ENCODE peak calls at places on chromosomes 4 and X, in six cellular contexts. D is A549, K is H54, A is lung microvascular endothelial cell, Q is cerebellum, Y is NAMALWA. L is an unnamed sample.

GRCh38 chrX:97844161-97844560 is 960.5 kb downstream of the RPA4 start:
- DNase-seq in Y (no peak), Q (no peak), A (no peak), K (no peak), D (no peak), L (no peak)

GRCh38 chrX:155966876-155967275 is 30.6 kb upstream of the IL9R start:
- DNase-seq in A (peak; percentile 14), Q (no peak), K (no peak), D (peak; percentile 79), Y (peak; percentile 59), L (peak; percentile 81)

GRCh38 chrX:43269201-43269600 is 386.9 kb upstream of the MAOA start:
- DNase-seq in Y (no peak), Q (no peak), K (no peak), A (no peak), D (no peak), L (no peak)

GRCh38 chr4:140071806-140072205 is 82.2 kb downstream of the MAML3 start:
- DNase-seq in Q (no peak), Y (no peak), D (no peak), A (no peak), K (no peak), L (peak; percentile 90)

GRCh38 chrX:123975180-123975579 is 13.7 kb downstream of the STAG2 start:
- DNase-seq in Q (no peak), D (no peak), A (peak; percentile 64), K (peak; percentile 9), Y (no peak), L (peak; percentile 18)

GRCh38 chr4:106329027-106329618 is 12.8 kb downstream of the AIMP1 start:
- DNase-seq in A (peak; percentile 57), Y (peak; percentile 67), K (no peak), Q (no peak), D (peak; percentile 46), L (peak; percentile 55)

GRCh38 chrX:129549124-129549523 is 9.1 kb downstream of the OCRL start:
- DNase-seq in Y (no peak), K (no peak), D (no peak), Q (no peak), A (no peak), L (no peak)

GRCh38 chr4:119130365-119131065 is 5.1 kb upstream of the MYOZ2 start:
- DNase-seq in K (no peak), A (peak; percentile 16), Q (no peak), D (no peak), Y (no peak), L (no peak)

GRCh38 chr4:65669981-65670330 is 333 bp downstream of the EPHA5 start:
- DNase-seq in Y (no peak), K (no peak), D (no peak), A (no peak), Q (no peak), L (no peak)

GRCh38 chr4:168955674-168956073 is 54.4 kb downstream of the CBR4 start:
- DNase-seq in K (no peak), Q (no peak), A (no peak), Y (no peak), D (no peak), L (no peak)

GRCh38 chrX:121579016-121579760 is 531.8 kb downstream of the GLUD2 start:
- DNase-seq in D (peak; percentile 33), A (peak; percentile 33), Q (no peak), K (no peak), Y (peak; percentile 47), L (peak; percentile 44)

GRCh38 chrX:123833387-123833786 is 26.5 kb upstream of the XIAP start:
- DNase-seq in Y (peak; percentile 75), D (peak; percentile 64), K (peak; percentile 41), Q (peak; percentile 62), A (peak; percentile 41), L (peak; percentile 71)

GRCh38 chrX:20038966-20039365 is 48.1 kb upstream of the BCLAF3 start:
- DNase-seq in Q (no peak), D (no peak), K (no peak), A (no peak), Y (no peak), L (no peak)

GRCh38 chr4:139208404-139208945 is 31.5 kb upstream of the ELF2 start:
- DNase-seq in A (peak; percentile 49), Q (no peak), Y (peak; percentile 75), D (no peak), K (no peak), L (peak; percentile 95)

GRCh38 chr4:33873791-33874190 is 2370.5 kb downstream of the ARAP2 start:
- DNase-seq in Q (no peak), D (no peak), K (no peak), A (no peak), Y (no peak), L (no peak)

GRCh38 chr4:601612-602558 is 23.5 kb upstream of the PDE6B start:
- DNase-seq in Q (no peak), K (no peak), Y (no peak), A (no peak), D (no peak), L (no peak)

GRCh38 chr4:114688063-114688462 is 89.5 kb downstream of the UGT8 start:
- DNase-seq in D (no peak), Y (no peak), Q (peak; percentile 1), A (no peak), K (no peak), L (no peak)

GRCh38 chrX:130053236-130053635 is 57.1 kb downstream of the ELF4 start:
- DNase-seq in K (no peak), D (no peak), A (no peak), Y (no peak), Q (no peak), L (no peak)

GRCh38 chr4:3257691-3258482 is 8.9 kb downstream of the MSANTD1 start:
- DNase-seq in K (peak; percentile 89), D (no peak), A (peak; percentile 53), Q (no peak), Y (peak; percentile 73), L (no peak)

GRCh38 chr4:69760455-69760854 is at the start of gene SULT1B1:
- DNase-seq in A (peak; percentile 85), K (no peak), D (no peak), Y (no peak), Q (no peak), L (peak; percentile 27)

L was measured in NB4.